ENCODE peak calls at places on chromosomes 5 and 9, in six cellular contexts. L is aorta, V is GM23338, T is adrenal gland, I is HCT116, U is brain microvascular endothelial cell. Q is an unnamed sample.

GRCh38 chr5:8058626-8059180 is 189.8 kb downstream of the MTRR start:
- DNase-seq in L (no peak), V (no peak), T (no peak), I (no peak), U (no peak), Q (no peak)

GRCh38 chr5:164013077-164013670 is 507.8 kb downstream of the MAT2B start:
- DNase-seq in L (no peak), V (peak), T (peak), I (peak), U (peak), Q (no peak)

GRCh38 chr5:160921714-160922285 is 69.8 kb upstream of the ATP10B start:
- DNase-seq in L (no peak), V (no peak), T (no peak), I (no peak), U (no peak), Q (no peak)

GRCh38 chr5:119515192-119515591 is 62.9 kb downstream of the HSD17B4 start:
- DNase-seq in L (no peak), V (no peak), T (no peak), I (no peak), U (peak), Q (no peak)

GRCh38 chr5:6399978-6400910 is 21.9 kb upstream of the MED10 start:
- DNase-seq in L (no peak), V (no peak), T (no peak), I (no peak), U (peak), Q (peak)

GRCh38 chr9:21995652-21996275 is 1.2 kb downstream of the CDKN2B-AS1 start:
- DNase-seq in L (peak), V (peak), T (peak), I (no peak), U (no peak), Q (no peak)

GRCh38 chr5:41433552-41434181 is 76.7 kb downstream of the PLCXD3 start:
- DNase-seq in L (no peak), V (peak), T (no peak), I (no peak), U (no peak), Q (no peak)

GRCh38 chr5:103612545-103612944 is 50.0 kb upstream of the NUDT12 start:
- DNase-seq in L (no peak), V (peak), T (no peak), I (no peak), U (no peak), Q (no peak)

GRCh38 chr5:72600401-72600981 is 93.3 kb upstream of the ZNF366 start:
- DNase-seq in L (no peak), V (no peak), T (no peak), I (peak), U (peak), Q (peak)

GRCh38 chr9:5879419-5880181 is 11.1 kb upstream of the MLANA start:
- DNase-seq in L (no peak), V (peak), T (peak), I (peak), U (peak), Q (peak)

GRCh38 chr9:109969559-109970237 is 189.7 kb downstream of the PALM2AKAP2 start:
- DNase-seq in L (no peak), V (no peak), T (peak), I (no peak), U (no peak), Q (no peak)

GRCh38 chr5:152271420-152271819 is 133.7 kb downstream of the NMUR2 start:
- DNase-seq in L (no peak), V (peak), T (peak), I (peak), U (peak), Q (no peak)

GRCh38 chr5:140327589-140327988 is 18.8 kb downstream of the HBEGF start:
- DNase-seq in L (no peak), V (peak), T (no peak), I (no peak), U (no peak), Q (no peak)

GRCh38 chr5:157108961-157109360 is at the start of gene HAVCR2:
- DNase-seq in L (peak), V (no peak), T (peak), I (no peak), U (no peak), Q (no peak)

GRCh38 chr9:112439825-112440224 is 46.8 kb upstream of the KIAA1958 start:
- DNase-seq in L (no peak), V (no peak), T (no peak), I (no peak), U (no peak), Q (no peak)

GRCh38 chr5:170315154-170315553 is 17.6 kb upstream of the LCP2 start:
- DNase-seq in L (peak), V (no peak), T (peak), I (no peak), U (peak), Q (no peak)

GRCh38 chr9:33030285-33030684 is 5.2 kb downstream of the DNAJA1 start:
- DNase-seq in L (no peak), V (no peak), T (no peak), I (no peak), U (no peak), Q (no peak)

GRCh38 chr9:33029106-33029788 is 4.2 kb downstream of the DNAJA1 start:
- DNase-seq in L (no peak), V (no peak), T (peak), I (no peak), U (no peak), Q (no peak)

GRCh38 chr9:33032292-33032691 is 7.2 kb downstream of the DNAJA1 start:
- DNase-seq in L (no peak), V (no peak), T (no peak), I (no peak), U (no peak), Q (no peak)

DNA sequence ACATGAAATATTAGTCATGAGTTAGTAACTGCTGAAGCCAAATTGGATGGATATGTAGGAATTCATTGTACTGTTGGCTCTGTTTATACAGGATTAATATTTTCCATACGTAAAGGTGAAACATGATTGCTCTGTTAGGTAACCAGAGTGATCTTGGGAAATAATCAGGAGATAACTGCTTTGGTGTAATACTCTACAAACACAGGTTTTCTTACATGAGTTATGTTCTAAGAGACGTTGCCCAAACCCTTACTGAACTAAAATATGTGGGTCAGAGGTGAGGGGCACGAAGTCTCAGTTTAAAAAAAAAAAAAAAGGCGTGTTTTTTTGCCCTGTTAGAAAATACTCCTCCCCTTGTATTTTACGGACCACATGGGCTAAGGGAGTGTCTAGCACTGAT is 7.8 kb downstream of the DNAJA1 start:
- DNase-seq in L (no peak), V (no peak), T (no peak), I (no peak), U (no peak), Q (no peak)
- H3K4me3 ChIP-seq in L (peak), V (no peak), T (no peak), I (no peak), U (no peak), Q (no peak)

GRCh38 chr9:18543406-18543965 is 69.5 kb downstream of the ADAMTSL1 start:
- DNase-seq in L (peak), V (no peak), T (no peak), I (no peak), U (peak), Q (peak)
- H3K4me3 ChIP-seq in L (no peak), V (no peak), T (no peak), I (no peak), U (no peak), Q (no peak)

DNA sequence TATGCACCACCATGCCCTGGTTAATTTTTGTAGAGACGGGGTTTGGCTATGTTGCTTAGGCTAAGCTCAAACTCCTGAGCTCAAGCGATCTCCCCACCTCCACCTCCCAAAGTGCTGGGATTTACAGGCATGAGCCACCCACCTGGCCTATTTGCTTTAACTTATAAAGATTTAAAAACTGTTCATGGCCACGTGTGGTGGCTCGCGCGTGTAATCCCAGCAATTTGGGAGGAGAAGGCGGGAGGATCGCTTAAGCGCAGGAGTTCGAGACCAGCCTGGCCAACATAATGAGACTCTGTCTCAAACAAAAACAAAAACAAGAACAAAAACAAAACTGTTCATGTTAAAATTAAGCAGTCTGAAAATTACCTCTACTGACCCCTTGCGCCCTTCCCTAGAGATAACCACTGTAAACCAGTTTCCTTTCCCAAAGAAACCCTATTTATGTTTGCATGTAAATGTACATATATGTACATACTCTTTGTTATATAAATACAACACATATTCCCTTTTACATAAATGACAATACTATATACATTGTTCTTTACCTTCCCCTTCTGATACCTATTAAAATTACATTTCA is 1.5 kb downstream of the AK6 start:
- DNase-seq in L (no peak), V (no peak), T (no peak), I (no peak), U (no peak), Q (no peak)
- H3K4me3 ChIP-seq in L (no peak), V (peak), T (no peak), I (peak), U (peak), Q (peak)

GRCh38 chr9:131010482-131011273 is 1.7 kb downstream of the LAMC3 start:
- DNase-seq in L (no peak), V (no peak), T (no peak), I (no peak), U (no peak), Q (no peak)
- H3K4me3 ChIP-seq in L (no peak), V (no peak), T (peak), I (no peak), U (no peak), Q (no peak)

GRCh38 chr9:97502222-97502983 is 937 bp downstream of the TMOD1 start:
- DNase-seq in L (no peak), V (peak), T (no peak), I (no peak), U (no peak), Q (no peak)
- H3K4me3 ChIP-seq in L (peak), V (peak), T (peak), I (peak), U (peak), Q (peak)

GRCh38 chr5:173324115-173325001 is 3.9 kb downstream of the STC2 start:
- DNase-seq in L (peak), V (no peak), T (peak), I (no peak), U (no peak), Q (no peak)

GRCh38 chr5:173327948-173328895 is at the start of gene STC2:
- DNase-seq in L (no peak), V (peak), T (no peak), I (peak), U (peak), Q (peak)

GRCh38 chr5:173327084-173327947 is 898 bp downstream of the STC2 start:
- DNase-seq in L (no peak), V (no peak), T (no peak), I (no peak), U (peak), Q (no peak)

GRCh38 chr5:173325091-173325698 is 3.0 kb downstream of the STC2 start:
- DNase-seq in L (no peak), V (no peak), T (no peak), I (no peak), U (no peak), Q (no peak)

GRCh38 chr5:173326501-173326960 is 1.7 kb downstream of the STC2 start:
- DNase-seq in L (no peak), V (no peak), T (no peak), I (no peak), U (peak), Q (peak)
- H3K4me3 ChIP-seq in L (no peak), V (peak), T (no peak), I (peak), U (peak), Q (peak)

GRCh38 chr5:2748180-2748840 is 3.2 kb downstream of the IRX2 start:
- DNase-seq in L (no peak), V (peak), T (no peak), I (no peak), U (no peak), Q (no peak)
- H3K4me3 ChIP-seq in L (no peak), V (peak), T (no peak), I (no peak), U (no peak), Q (no peak)

GRCh38 chr9:23820731-23821399 is 5.2 kb downstream of the ELAVL2 start:
- DNase-seq in L (no peak), V (peak), T (no peak), I (no peak), U (no peak), Q (no peak)
- H3K4me3 ChIP-seq in L (no peak), V (peak), T (peak), I (no peak), U (no peak), Q (peak)

GRCh38 chr9:134525841-134526797 is 115.5 kb upstream of the COL5A1 start:
- DNase-seq in L (no peak), V (no peak), T (no peak), I (no peak), U (no peak), Q (no peak)
- H3K4me3 ChIP-seq in L (no peak), V (no peak), T (no peak), I (no peak), U (no peak), Q (no peak)

GRCh38 chr5:56055859-56056258 is 61.1 kb upstream of the IL6ST start:
- DNase-seq in L (no peak), V (no peak), T (no peak), I (no peak), U (no peak), Q (no peak)

GRCh38 chr5:56054651-56055050 is 59.9 kb upstream of the IL6ST start:
- DNase-seq in L (no peak), V (no peak), T (no peak), I (no peak), U (no peak), Q (no peak)

GRCh38 chr5:56059854-56060253 is 65.1 kb upstream of the IL6ST start:
- DNase-seq in L (no peak), V (no peak), T (no peak), I (no peak), U (no peak), Q (no peak)

GRCh38 chr5:56055287-56055686 is 60.5 kb upstream of the IL6ST start:
- DNase-seq in L (no peak), V (no peak), T (no peak), I (no peak), U (no peak), Q (no peak)

DNA sequence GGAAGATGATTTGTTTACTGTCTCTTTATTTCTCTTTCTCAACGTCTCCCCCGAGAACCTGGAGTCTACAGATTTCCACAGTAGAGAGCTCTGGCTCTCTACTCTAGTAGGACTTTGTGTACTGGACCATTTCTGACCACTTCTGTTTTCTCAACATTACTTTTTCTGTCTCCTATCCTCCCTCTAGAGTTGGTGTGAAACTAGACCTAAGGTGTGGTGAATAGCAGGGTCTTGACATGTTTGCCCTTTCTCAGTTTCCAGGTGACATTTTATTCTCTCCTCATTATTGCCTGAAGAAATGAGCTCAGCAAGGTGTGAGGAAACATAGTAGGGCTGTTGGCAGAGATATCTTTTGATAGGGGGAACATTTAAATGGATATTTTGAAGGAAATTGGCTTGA is 62.1 kb upstream of the IL6ST start:
- DNase-seq in L (no peak), V (no peak), T (no peak), I (no peak), U (no peak), Q (no peak)
- H3K4me3 ChIP-seq in L (no peak), V (no peak), T (no peak), I (no peak), U (no peak), Q (no peak)

Q was measured in BJ.